ENCODE peak calls at places on chromosome 10, in seven cellular contexts. R is cardiac muscle cell; F is kidney; D is lower lobe of right lung; S is PC-3; V is CD4-positive, alpha-beta memory T cell; L is fibroblast of pulmonary artery. M is an unnamed sample.

GRCh38 chr10:45418417-45418858 is 44.4 kb downstream of the ALOX5 start:
- DNase-seq in L (no peak), R (no peak), D (no peak), F (no peak), V (no peak), S (no peak), M (no peak)

GRCh38 chr10:43380610-43381222 is 9.3 kb downstream of the FXYD4 start:
- DNase-seq in S (peak), R (peak), L (peak), D (no peak), V (no peak), F (no peak), M (no peak)

GRCh38 chr10:85851300-85851699 is 515.3 kb downstream of the GRID1 start:
- DNase-seq in S (no peak), R (peak), F (no peak), V (no peak), L (peak), D (no peak), M (no peak)

GRCh38 chr10:124044143-124044862 is 49.1 kb downstream of the CHST15 start:
- DNase-seq in R (no peak), S (no peak), V (no peak), D (no peak), L (no peak), F (peak), M (no peak)

GRCh38 chr10:80509403-80510161 is 28.1 kb upstream of the SH2D4B start:
- DNase-seq in R (peak), V (no peak), L (peak), D (no peak), S (no peak), F (peak), M (peak)

GRCh38 chr10:51937736-51938135 is 238.3 kb upstream of the CSTF2T start:
- DNase-seq in F (no peak), V (no peak), S (no peak), R (peak), D (no peak), L (peak), M (peak)

GRCh38 chr10:27736396-27736795 is 9.2 kb downstream of the MKX start:
- DNase-seq in F (no peak), D (no peak), V (no peak), R (no peak), L (no peak), S (no peak), M (no peak)

GRCh38 chr10:34655286-34656170 is 159.6 kb downstream of the PARD3 start:
- DNase-seq in L (peak), R (peak), F (no peak), S (peak), V (no peak), D (no peak), M (peak)

GRCh38 chr10:47331491-47331890 is 9.2 kb downstream of the GDF2 start:
- DNase-seq in D (no peak), R (no peak), F (peak), S (no peak), V (no peak), L (no peak), M (no peak)

GRCh38 chr10:124350806-124351205 is 67.9 kb downstream of the OAT start:
- DNase-seq in S (no peak), V (no peak), D (no peak), R (no peak), F (no peak), L (no peak), M (no peak)

GRCh38 chr10:119693262-119693957 is 32.4 kb upstream of the INPP5F start:
- DNase-seq in S (no peak), R (no peak), D (no peak), V (no peak), L (no peak), F (no peak), M (no peak)

GRCh38 chr10:47326306-47326926 is 4.2 kb downstream of the GDF2 start:
- DNase-seq in S (peak), D (no peak), V (no peak), F (peak), L (no peak), R (no peak), M (no peak)

GRCh38 chr10:83606275-83606674 is 533.0 kb upstream of the GHITM start:
- DNase-seq in L (peak), S (peak), V (no peak), F (no peak), D (no peak), R (peak), M (no peak)

GRCh38 chr10:84341538-84341856 is 13.1 kb downstream of the CCSER2 start:
- DNase-seq in V (no peak), R (no peak), L (no peak), S (no peak), D (no peak), F (no peak), M (no peak)

GRCh38 chr10:5449823-5450222 is 37.5 kb downstream of the NET1 start:
- DNase-seq in D (no peak), L (peak), F (no peak), S (peak), R (peak), V (no peak), M (no peak)

GRCh38 chr10:21042536-21042935 is 145.4 kb upstream of the NEBL start:
- DNase-seq in F (no peak), R (peak), V (no peak), S (no peak), L (no peak), D (no peak), M (no peak)

GRCh38 chr10:44980309-44981171 is 1.9 kb upstream of the DEPP1 start:
- DNase-seq in S (no peak), R (no peak), L (no peak), D (no peak), V (no peak), F (peak), M (no peak)

GRCh38 chr10:63409465-63410027 is 56.2 kb downstream of the JMJD1C start:
- DNase-seq in L (peak), R (peak), F (no peak), S (peak), D (no peak), V (no peak), M (peak)

GRCh38 chr10:35635576-35635975 is 6.5 kb downstream of the FZD8 start:
- DNase-seq in S (peak), R (peak), L (peak), F (no peak), D (no peak), V (peak), M (no peak)

GRCh38 chr10:13016413-13016812 is 14.9 kb upstream of the CCDC3 start:
- DNase-seq in V (no peak), D (no peak), S (no peak), R (peak), F (no peak), L (peak), M (no peak)

GRCh38 chr10:67471022-67471421 is 225.0 kb downstream of the CTNNA3 start:
- DNase-seq in L (no peak), D (no peak), V (no peak), F (no peak), R (no peak), S (no peak), M (no peak)

GRCh38 chr10:30437039-30437781 is 3.2 kb downstream of the MAP3K8 start:
- DNase-seq in R (peak), F (no peak), S (peak), V (peak), D (no peak), L (peak), M (no peak)

GRCh38 chr10:7477538-7478334 is 66.9 kb upstream of the SFMBT2 start:
- DNase-seq in D (no peak), S (no peak), V (no peak), R (no peak), F (no peak), L (no peak), M (no peak)

GRCh38 chr10:48692748-48693147 is 8.1 kb downstream of the WDFY4 start:
- DNase-seq in D (no peak), F (no peak), S (no peak), V (no peak), R (no peak), L (no peak), M (no peak)

GRCh38 chr10:53209941-53210611 is 437.5 kb upstream of the MBL2 start:
- DNase-seq in F (no peak), L (peak), D (no peak), R (peak), S (peak), V (no peak), M (no peak)

GRCh38 chr10:91137822-91138221 is 82.6 kb upstream of the PCGF5 start:
- DNase-seq in F (no peak), S (no peak), V (no peak), L (no peak), R (no peak), D (no peak), M (no peak)

GRCh38 chr10:111137012-111137411 is 60.2 kb downstream of the ADRA2A start:
- DNase-seq in V (no peak), L (no peak), D (no peak), S (no peak), R (no peak), F (no peak), M (no peak)

GRCh38 chr10:80075781-80076180 is 2.7 kb upstream of the TMEM254 start:
- DNase-seq in F (no peak), V (no peak), S (peak), L (peak), R (peak), D (no peak), M (no peak)

GRCh38 chr10:66928000-66928770 is 2.3 kb downstream of the LRRTM3 start:
- DNase-seq in R (peak), D (no peak), F (no peak), S (no peak), L (peak), V (no peak), M (no peak)

GRCh38 chr10:86900955-86901354 is 56.5 kb downstream of the MMRN2 start:
- DNase-seq in L (peak), R (peak), F (no peak), D (peak), S (no peak), V (no peak), M (peak)

GRCh38 chr10:129848084-129848483 is 116.0 kb downstream of the EBF3 start:
- DNase-seq in R (no peak), L (no peak), S (no peak), V (no peak), D (no peak), F (no peak), M (no peak)

GRCh38 chr10:77212632-77213031 is 425.0 kb downstream of the KCNMA1 start:
- DNase-seq in D (no peak), S (no peak), L (no peak), F (no peak), R (no peak), V (no peak), M (no peak)

GRCh38 chr10:103850572-103850895 is 4.8 kb downstream of the SH3PXD2A start:
- DNase-seq in F (no peak), S (no peak), D (no peak), V (no peak), L (no peak), R (no peak), M (no peak)

GRCh38 chr10:103849212-103849877 is 6.0 kb downstream of the SH3PXD2A start:
- DNase-seq in F (no peak), L (no peak), R (no peak), D (no peak), V (no peak), S (no peak), M (no peak)

GRCh38 chr10:103847909-103848468 is 7.4 kb downstream of the SH3PXD2A start:
- DNase-seq in R (no peak), V (no peak), L (no peak), F (no peak), D (no peak), S (no peak), M (no peak)

GRCh38 chr10:103851261-103851660 is 4.1 kb downstream of the SH3PXD2A start:
- DNase-seq in R (no peak), V (no peak), L (no peak), F (no peak), S (no peak), D (no peak), M (no peak)

DNA sequence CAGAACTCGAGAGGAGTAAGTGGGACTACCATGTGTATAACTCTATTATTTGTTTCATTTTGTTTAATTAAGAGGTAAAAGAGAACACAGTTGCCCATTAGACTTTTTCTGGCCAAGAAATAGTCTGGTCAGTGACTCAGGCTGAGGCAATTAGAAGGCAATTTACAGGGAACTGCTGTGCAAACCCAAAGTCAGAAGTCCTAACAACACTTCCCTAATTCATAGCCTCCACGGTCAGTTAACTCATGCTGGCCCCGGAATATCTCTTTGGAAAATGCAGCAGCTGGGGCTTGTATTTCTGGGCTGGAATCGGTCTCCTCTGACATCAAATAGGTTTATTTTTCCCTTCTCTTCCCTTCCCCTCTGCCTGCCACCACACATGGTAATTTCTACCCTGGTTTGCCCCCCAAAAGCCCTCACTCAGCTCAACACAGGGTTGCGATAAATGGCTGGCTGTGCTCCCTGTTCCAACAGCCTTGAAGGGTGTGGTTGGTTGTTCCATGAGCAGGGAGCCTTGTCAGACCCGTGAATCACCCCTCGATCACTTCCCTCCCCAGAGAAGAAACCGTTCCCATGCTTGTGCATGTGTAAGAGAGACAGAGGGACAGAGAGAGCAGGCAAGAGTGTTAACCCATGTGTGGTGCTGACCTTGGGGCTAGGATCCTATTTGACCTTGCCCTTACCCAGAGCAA is 5.3 kb downstream of the SH3PXD2A start:
- DNase-seq in F (no peak), R (peak), V (no peak), D (no peak), S (peak), L (peak), M (peak)
- H3K4me3 ChIP-seq in F (no peak), R (no peak), V (no peak), D (peak), S (peak), L (peak), M (peak)

DNA sequence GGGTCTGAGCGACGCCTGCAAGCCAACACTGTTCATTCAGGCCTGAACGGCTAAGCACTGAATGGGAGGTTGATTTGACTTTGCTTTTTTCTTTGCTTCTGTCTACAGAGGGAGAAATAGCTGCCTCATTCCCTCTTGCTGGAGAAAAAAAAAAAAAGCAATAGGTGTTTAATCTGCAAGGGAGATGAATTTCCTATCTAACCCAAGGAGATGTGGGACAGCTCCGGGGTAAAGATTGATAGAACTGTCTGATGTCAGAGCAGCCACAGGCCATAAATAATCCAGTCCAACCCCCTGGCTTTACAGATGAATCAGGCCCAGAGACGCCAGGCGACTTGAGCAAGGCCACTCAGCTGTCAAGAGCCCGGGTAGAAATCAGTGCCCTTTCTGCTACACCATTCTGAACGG is 168.0 kb downstream of the ARHGAP12 start:
- DNase-seq in L (no peak), F (no peak), D (no peak), S (no peak), V (no peak), R (no peak), M (no peak)
- H3K4me3 ChIP-seq in L (peak), F (peak), D (peak), S (peak), V (no peak), R (peak), M (no peak)

GRCh38 chr10:109456566-109457361 is 466.5 kb downstream of the XPNPEP1 start:
- DNase-seq in V (no peak), R (peak), F (peak), S (no peak), D (no peak), L (no peak), M (no peak)
- H3K4me3 ChIP-seq in V (no peak), R (no peak), F (no peak), S (no peak), D (no peak), L (no peak), M (peak)

GRCh38 chr10:29321656-29322055 is 32.8 kb downstream of the LYZL1 start:
- DNase-seq in L (no peak), V (no peak), D (no peak), R (no peak), F (no peak), S (no peak), M (no peak)

GRCh38 chr10:29316308-29317026 is 27.6 kb downstream of the LYZL1 start:
- DNase-seq in S (no peak), F (no peak), D (no peak), V (no peak), R (no peak), L (no peak), M (no peak)

GRCh38 chr10:29317423-29318021 is 28.7 kb downstream of the LYZL1 start:
- DNase-seq in R (no peak), V (no peak), S (no peak), F (no peak), D (no peak), L (no peak), M (no peak)

GRCh38 chr10:29317027-29317420 is 28.2 kb downstream of the LYZL1 start:
- DNase-seq in L (peak), D (no peak), R (peak), F (no peak), S (peak), V (no peak), M (no peak)

GRCh38 chr10:29319205-29319781 is 30.4 kb downstream of the LYZL1 start:
- DNase-seq in V (no peak), L (no peak), F (no peak), D (no peak), R (no peak), S (no peak), M (no peak)
- H3K4me3 ChIP-seq in V (no peak), L (no peak), F (no peak), D (no peak), R (no peak), S (no peak), M (no peak)

GRCh38 chr10:103661951-103662405 is 168.5 kb downstream of the NEURL1 start:
- DNase-seq in V (no peak), F (no peak), S (no peak), L (no peak), D (no peak), R (no peak), M (no peak)
- H3K4me3 ChIP-seq in V (no peak), F (no peak), S (no peak), L (peak), D (peak), R (no peak), M (peak)

GRCh38 chr10:3149918-3150317 is 22.7 kb downstream of the PITRM1 start:
- DNase-seq in R (no peak), F (peak), L (no peak), S (no peak), V (no peak), D (no peak), M (no peak)
- H3K4me3 ChIP-seq in R (no peak), F (no peak), L (no peak), S (no peak), V (no peak), D (no peak), M (no peak)

GRCh38 chr10:435397-435796 is 254.1 kb downstream of the DIP2C start:
- DNase-seq in V (no peak), S (no peak), D (no peak), F (no peak), R (no peak), L (no peak), M (no peak)

GRCh38 chr10:436013-436697 is 253.3 kb downstream of the DIP2C start:
- DNase-seq in D (no peak), S (peak), F (no peak), V (no peak), L (no peak), R (no peak), M (no peak)

GRCh38 chr10:436911-437665 is 252.4 kb downstream of the DIP2C start:
- DNase-seq in S (peak), F (no peak), R (no peak), D (no peak), V (peak), L (no peak), M (no peak)

GRCh38 chr10:440127-440526 is 249.3 kb downstream of the DIP2C start:
- DNase-seq in L (no peak), R (no peak), D (no peak), F (no peak), V (no peak), S (no peak), M (no peak)

DNA sequence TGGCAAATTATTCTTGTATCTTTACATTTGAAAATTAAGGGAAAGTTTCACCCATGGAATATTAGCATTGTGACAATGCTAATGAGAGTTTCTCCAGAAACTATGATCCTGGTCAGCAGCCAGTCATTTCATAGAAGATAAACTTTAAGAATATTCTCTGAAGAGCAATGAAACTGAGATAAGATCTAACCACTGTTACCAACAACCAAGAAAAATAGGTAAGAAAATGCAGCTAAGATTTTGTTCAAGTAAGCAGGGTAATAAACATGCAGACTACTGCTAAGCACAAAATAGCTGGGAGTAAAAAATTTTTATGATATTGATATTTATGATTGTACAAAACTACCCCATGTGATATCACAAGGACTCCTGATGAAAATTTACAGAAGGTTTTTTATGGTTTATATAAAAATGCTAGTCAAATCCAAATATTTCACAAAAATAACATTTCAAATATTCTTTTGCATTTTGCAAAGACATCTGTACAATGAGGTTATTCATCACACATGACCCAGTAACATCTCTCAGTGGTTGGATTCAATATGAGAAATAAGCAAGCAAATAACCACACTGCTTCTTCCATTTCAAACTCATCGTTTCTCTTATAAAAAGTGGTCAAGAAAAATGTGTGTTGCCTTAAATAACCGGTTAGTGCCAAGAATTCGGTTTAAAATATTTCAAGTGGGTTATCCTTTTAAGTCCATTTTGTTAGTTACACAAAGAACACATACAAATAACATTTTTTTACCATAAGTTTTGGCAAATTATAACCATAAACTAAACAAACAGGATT is 251.6 kb downstream of the DIP2C start:
- DNase-seq in L (no peak), V (peak), S (no peak), D (no peak), R (no peak), F (no peak), M (no peak)
- H3K4me3 ChIP-seq in L (no peak), V (no peak), S (no peak), D (no peak), R (no peak), F (no peak), M (no peak)

M was measured in AG04449.